ENCODE peak calls at places on chromosomes 6 and 20, in five cellular contexts. N, D, C, M and Y are unnamed samples.

GRCh38 chr6:55180258-55180657 is 5.9 kb downstream of the HCRTR2 start:
- DNase-seq in N (no peak), D (no peak), C (no peak), M (no peak), Y (no peak)

GRCh38 chr6:127516676-127517273 is 2.4 kb downstream of the MTCL3 start:
- DNase-seq in N (peak; percentile 50), D (peak; percentile 57), C (no peak), M (no peak), Y (peak; percentile 45)

GRCh38 chr6:1611572-1612385 is 2.1 kb downstream of the FOXC1 start:
- DNase-seq in C (peak; percentile 58), N (no peak), D (peak; percentile 49), M (no peak), Y (no peak)

GRCh38 chr6:6905961-6906518 is 201.7 kb upstream of the RREB1 start:
- DNase-seq in D (no peak), C (no peak), M (no peak), N (no peak), Y (no peak)

GRCh38 chr20:44092551-44093248 is 94.3 kb downstream of the JPH2 start:
- DNase-seq in M (no peak), D (peak; percentile 57), C (no peak), N (peak; percentile 58), Y (no peak)

GRCh38 chr6:15457903-15458530 is 204.8 kb downstream of the DTNBP1 start:
- DNase-seq in D (no peak), C (no peak), N (no peak), M (no peak), Y (no peak)

GRCh38 chr6:155201461-155202226 is 62.2 kb upstream of the CLDN20 start:
- DNase-seq in D (peak; percentile 32), M (no peak), N (no peak), C (no peak), Y (no peak)

GRCh38 chr20:45592574-45593189 is 13.6 kb upstream of the WFDC8 start:
- DNase-seq in D (peak; percentile 60), C (no peak), M (no peak), N (peak; percentile 77), Y (no peak)

GRCh38 chr6:89410231-89411018 is 1.6 kb downstream of the RRAGD start:
- DNase-seq in M (no peak), C (no peak), D (no peak), N (peak; percentile 44), Y (no peak)

GRCh38 chr20:5504061-5504739 is 187.4 kb upstream of the PROKR2 start:
- DNase-seq in M (peak; percentile 77), D (no peak), N (no peak), C (peak; percentile 63), Y (peak; percentile 65)

GRCh38 chr20:19265646-19266374 is 53.4 kb downstream of the SLC24A3 start:
- DNase-seq in D (no peak), M (no peak), N (peak; percentile 11), C (no peak), Y (no peak)

GRCh38 chr6:52551483-52552277 is 25.2 kb downstream of the TRAM2 start:
- DNase-seq in D (peak; percentile 74), N (no peak), M (peak; percentile 58), C (peak; percentile 76), Y (peak; percentile 53)

GRCh38 chr6:80725156-80725930 is 618.9 kb downstream of the BCKDHB start:
- DNase-seq in M (no peak), N (no peak), D (no peak), C (no peak), Y (no peak)

DNA sequence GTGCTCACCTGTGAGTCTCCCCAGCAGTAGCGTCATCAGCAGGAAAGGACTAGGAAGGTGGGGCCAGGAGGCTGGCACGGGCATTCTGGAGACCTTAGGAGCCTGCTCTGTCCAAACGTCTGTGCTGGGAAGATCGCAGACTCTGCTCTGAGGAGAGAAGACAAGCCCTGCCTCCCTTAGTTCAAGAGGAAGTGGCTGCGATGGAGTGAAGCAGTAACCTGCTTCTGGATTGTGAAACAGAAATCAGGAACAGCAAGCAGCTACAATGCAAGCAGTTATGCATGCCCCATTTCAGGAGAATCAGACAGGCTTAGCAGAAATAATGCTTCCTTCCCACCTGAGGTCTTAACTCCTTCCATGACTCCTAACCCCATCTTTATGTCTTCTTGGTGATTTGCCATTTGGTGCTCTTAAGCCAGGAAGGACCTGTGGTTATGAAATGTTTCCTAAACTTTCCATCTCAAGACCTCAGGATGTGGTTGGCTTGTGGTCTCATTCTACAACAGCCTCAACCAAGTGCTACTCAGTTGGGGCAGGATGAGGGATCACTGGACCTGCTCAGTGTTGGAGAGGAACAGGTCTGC is at the start of gene SIRPB1:
- DNase-seq in N (no peak), M (no peak), D (no peak), C (no peak), Y (peak; percentile 29)
- H3K4me3 ChIP-seq in N (no peak within 1 kb of the TSS), M (no peak within 1 kb of the TSS), D (no peak within 1 kb of the TSS), C (no peak within 1 kb of the TSS), Y (no peak within 1 kb of the TSS)

GRCh38 chr20:61044499-61044898 is 207.6 kb upstream of the CDH4 start:
- DNase-seq in M (no peak), C (no peak), N (no peak), D (no peak), Y (no peak)
- TF ChIP-seq CTCF in M (no peak), C (no peak), N (no peak), D (no peak), Y (no peak)

GRCh38 chr20:64119681-64120341 is 12.4 kb upstream of the NPBWR2 start:
- DNase-seq in N (peak; percentile 16), D (no peak), M (no peak), C (no peak), Y (no peak)
- H3K4me3 ChIP-seq in N (peak overlapping the region; percentile 29), D (no peak overlapping the region), M (peak overlapping the region; percentile 29), C (no peak overlapping the region), Y (no peak overlapping the region)

GRCh38 chr6:132512342-132512637 is 626 bp downstream of the STX7 start:
- DNase-seq in D (no peak), M (no peak), C (no peak), N (no peak), Y (no peak)
- TF ChIP-seq CTCF in D (no peak), M (no peak), C (peak; percentile 9), N (no peak), Y (no peak)

DNA sequence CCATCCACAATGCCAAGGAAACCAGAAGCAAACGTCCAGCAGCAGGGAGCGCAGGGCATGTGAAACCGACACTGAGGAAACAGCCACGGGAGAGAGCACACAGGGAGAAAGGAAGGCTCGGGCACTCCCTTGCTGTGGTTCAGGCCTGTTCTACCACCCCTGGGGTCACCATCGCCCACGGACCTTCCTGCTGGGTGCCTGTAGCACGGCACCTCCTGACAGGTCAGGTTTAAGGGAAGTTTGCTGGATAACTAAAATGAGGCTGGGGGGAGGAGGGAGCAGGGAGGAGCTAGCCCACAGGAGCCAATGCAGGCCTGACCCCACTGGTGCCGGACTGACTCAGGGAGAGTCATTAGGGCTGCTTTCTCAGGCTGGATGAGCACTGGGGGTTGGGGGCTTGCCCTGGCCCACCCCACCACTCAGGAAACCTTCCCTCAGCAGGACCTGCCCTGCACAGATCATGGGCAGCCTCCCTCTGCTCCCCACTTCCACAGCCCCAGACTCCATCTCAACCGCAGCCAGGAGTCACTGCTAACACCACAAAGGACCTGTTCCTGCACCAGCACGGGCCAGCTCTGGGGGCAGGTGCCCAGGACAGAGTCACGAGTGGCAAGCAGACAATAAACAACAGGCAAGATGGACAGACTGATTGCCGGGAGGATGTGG is 2.3 kb downstream of the UCKL1 start:
- DNase-seq in M (no peak), N (no peak), D (no peak), C (no peak), Y (no peak)
- H3K4me3 ChIP-seq in M (peak overlapping the region; percentile 93), N (no peak overlapping the region), D (no peak overlapping the region), C (no peak overlapping the region), Y (no peak overlapping the region)

GRCh38 chr6:122947355-122947754 is 48.7 kb upstream of the CLVS2 start:
- DNase-seq in M (no peak), N (no peak), C (no peak), D (peak; percentile 54), Y (no peak)
- TF ChIP-seq CTCF in M (peak; percentile 44), N (peak; percentile 36), C (no peak), D (peak; percentile 82), Y (no peak)

DNA sequence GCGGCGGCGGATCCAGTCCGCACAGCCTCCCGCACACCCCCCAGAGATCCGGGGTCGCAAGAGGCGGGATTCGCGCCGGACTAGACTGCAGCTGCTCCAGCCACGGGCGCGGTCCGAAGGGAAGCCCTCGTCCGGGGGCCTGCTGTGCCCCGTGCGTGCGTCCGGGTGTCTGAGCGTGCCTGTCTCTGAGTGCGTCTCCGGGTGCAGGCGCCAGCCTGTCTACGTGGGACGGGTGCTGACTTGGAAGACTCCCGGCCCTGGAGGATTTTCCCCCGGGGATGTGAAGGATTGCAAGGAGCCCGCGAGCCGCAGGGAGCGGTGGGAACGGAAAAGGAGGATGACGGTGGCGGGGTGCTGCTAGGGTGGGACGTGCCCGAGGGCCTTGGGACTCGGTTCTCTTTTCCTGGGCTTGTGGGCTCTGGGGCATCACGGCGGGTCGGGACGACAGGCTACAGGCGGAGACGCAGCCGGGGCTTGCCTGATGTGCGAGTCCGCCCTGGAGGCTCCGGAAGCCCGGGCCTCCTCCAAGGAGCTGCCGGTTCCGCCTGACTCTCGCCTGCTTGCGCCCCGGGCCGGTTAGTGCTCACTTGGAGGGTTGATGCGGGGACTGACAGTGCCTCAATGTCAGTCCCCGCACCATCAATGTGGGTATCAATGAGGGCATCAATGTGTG is 5.7 kb downstream of the MAFB start:
- DNase-seq in C (no peak), M (peak; percentile 50), N (no peak), D (peak; percentile 70), Y (no peak)
- H3K4me3 ChIP-seq in C (no peak overlapping the region), M (peak overlapping the region; percentile 76), N (no peak overlapping the region), D (peak overlapping the region; percentile 36), Y (no peak overlapping the region)